ENCODE peak calls at places on chromosome 21, in five cellular contexts. T is renal cortical epithelial cell; R is stimulated activated CD4-positive, alpha-beta T cell treated with anti-CD3 and anti-CD28 coated beads, TNF-alpha, amount 100 ng/mL, for 24 hours; U is HTR-8/SVneo; S is fibroblast of lung. Q is an unnamed sample.

GRCh38 chr21:41482321-41482720 is 25.6 kb downstream of the TMPRSS2 start:
- DNase-seq in T (peak), R (no peak), U (no peak), S (peak), Q (no peak)

GRCh38 chr21:36478941-36479340 is 981 bp downstream of the CLDN14 start:
- DNase-seq in T (no peak), R (no peak), U (peak), S (peak), Q (no peak)

GRCh38 chr21:15669247-15669646 is 60.5 kb upstream of the USP25 start:
- DNase-seq in T (peak), R (no peak), U (no peak), S (peak), Q (no peak)

GRCh38 chr21:46441961-46442498 is 16.7 kb upstream of the DIP2A start:
- DNase-seq in T (no peak), R (no peak), U (no peak), S (no peak), Q (no peak)

GRCh38 chr21:33267250-33267649 is 1.1 kb downstream of the IL10RB start:
- DNase-seq in T (no peak), R (no peak), U (no peak), S (no peak), Q (no peak)

GRCh38 chr21:41283211-41283818 is 33.3 kb upstream of the FAM3B start:
- DNase-seq in T (peak), R (no peak), U (peak), S (peak), Q (peak)

GRCh38 chr21:31352841-31353240 is 8.8 kb upstream of the TIAM1 start:
- DNase-seq in T (no peak), R (no peak), U (no peak), S (no peak), Q (no peak)

GRCh38 chr21:31622397-31622796 is 37.1 kb upstream of the SOD1 start:
- DNase-seq in T (no peak), R (no peak), U (no peak), S (no peak), Q (no peak)

GRCh38 chr21:42461881-42462877 is 33.8 kb downstream of the RSPH1 start:
- DNase-seq in T (peak), R (no peak), U (no peak), S (no peak), Q (no peak)

GRCh38 chr21:39681845-39682244 is 63.1 kb upstream of the IGSF5 start:
- DNase-seq in T (peak), R (no peak), U (no peak), S (peak), Q (no peak)

GRCh38 chr21:46425566-46425965 is 33.1 kb upstream of the DIP2A start:
- DNase-seq in T (no peak), R (peak), U (no peak), S (no peak), Q (no peak)

GRCh38 chr21:34653522-34653921 is 15.3 kb upstream of the CLIC6 start:
- DNase-seq in T (no peak), R (no peak), U (no peak), S (no peak), Q (no peak)

GRCh38 chr21:26199471-26199870 is 28.9 kb upstream of the APP start:
- DNase-seq in T (no peak), R (no peak), U (no peak), S (peak), Q (peak)

GRCh38 chr21:34593954-34594531 is 20.9 kb downstream of the RCAN1 start:
- DNase-seq in T (no peak), R (no peak), U (no peak), S (no peak), Q (no peak)

GRCh38 chr21:42469272-42469671 is 26.8 kb downstream of the RSPH1 start:
- DNase-seq in T (no peak), R (no peak), U (no peak), S (no peak), Q (no peak)

GRCh38 chr21:25501996-25502665 is 105.2 kb downstream of the MRPL39 start:
- DNase-seq in T (peak), R (peak), U (no peak), S (no peak), Q (no peak)

GRCh38 chr21:15659768-15660423 is 69.9 kb upstream of the USP25 start:
- DNase-seq in T (peak), R (no peak), U (no peak), S (no peak), Q (no peak)

GRCh38 chr21:23534833-23535232 is 2072.4 kb downstream of the MRPL39 start:
- DNase-seq in T (no peak), R (no peak), U (no peak), S (no peak), Q (no peak)

GRCh38 chr21:45612096-45613019 is 31.2 kb upstream of the PCBP3 start:
- DNase-seq in T (peak), R (no peak), U (peak), S (peak), Q (no peak)

GRCh38 chr21:38993561-38993960 is 187.8 kb downstream of the ETS2 start:
- DNase-seq in T (peak), R (no peak), U (peak), S (peak), Q (peak)

GRCh38 chr21:37087188-37087587 is 14.1 kb downstream of the TTC3 start:
- DNase-seq in T (peak), R (no peak), U (peak), S (peak), Q (no peak)

GRCh38 chr21:40631201-40631600 is 215.8 kb downstream of the DSCAM start:
- DNase-seq in T (no peak), R (no peak), U (no peak), S (peak), Q (no peak)

GRCh38 chr21:45473496-45474322 is 68.5 kb downstream of the SLC19A1 start:
- DNase-seq in T (no peak), R (no peak), U (no peak), S (no peak), Q (no peak)

GRCh38 chr21:20856926-20857325 is 141.3 kb upstream of the NCAM2 start:
- DNase-seq in T (no peak), R (no peak), U (no peak), S (no peak), Q (no peak)

GRCh38 chr21:18887922-18888602 is 484.5 kb upstream of the TMPRSS15 start:
- DNase-seq in T (no peak), R (no peak), U (no peak), S (no peak), Q (no peak)

GRCh38 chr21:34908424-34909055 is 140.6 kb downstream of the RUNX1 start:
- DNase-seq in T (peak), R (no peak), U (no peak), S (no peak), Q (no peak)

GRCh38 chr21:27423073-27423472 is 456.2 kb upstream of the ADAMTS5 start:
- DNase-seq in T (peak), R (no peak), U (peak), S (peak), Q (no peak)

GRCh38 chr21:22356663-22357062 is 1358.5 kb downstream of the NCAM2 start:
- DNase-seq in T (no peak), R (no peak), U (no peak), S (no peak), Q (no peak)

GRCh38 chr21:36509966-36510742 is 30.2 kb upstream of the CLDN14 start:
- DNase-seq in T (peak), R (no peak), U (no peak), S (no peak), Q (no peak)

GRCh38 chr21:42532466-42533181 is 19.0 kb downstream of the SLC37A1 start:
- DNase-seq in T (no peak), R (no peak), U (no peak), S (no peak), Q (no peak)

GRCh38 chr21:31671146-31671716 is 11.7 kb downstream of the SOD1 start:
- DNase-seq in T (no peak), R (no peak), U (no peak), S (no peak), Q (no peak)

GRCh38 chr21:46065993-46066842 is 31.7 kb upstream of the COL6A2 start:
- DNase-seq in T (no peak), R (no peak), U (no peak), S (no peak), Q (no peak)

GRCh38 chr21:45248893-45249381 is 38.8 kb downstream of the POFUT2 start:
- DNase-seq in T (peak), R (no peak), U (no peak), S (peak), Q (no peak)

GRCh38 chr21:43916691-43917514 is 51.9 kb downstream of the AGPAT3 start:
- DNase-seq in T (no peak), R (peak), U (no peak), S (no peak), Q (no peak)

GRCh38 chr21:44556879-44557278 is 1.7 kb downstream of the KRTAP10-3 start:
- DNase-seq in T (no peak), R (no peak), U (no peak), S (no peak), Q (no peak)

GRCh38 chr21:33975548-33976081 is 60.0 kb upstream of the ATP5PO start:
- DNase-seq in T (peak), R (peak), U (peak), S (peak), Q (peak)

GRCh38 chr21:43328591-43329360 is 98.2 kb downstream of the SIK1 start:
- DNase-seq in T (no peak), R (no peak), U (no peak), S (no peak), Q (no peak)

GRCh38 chr21:34227386-34227852 is 136.4 kb upstream of the KCNE2 start:
- DNase-seq in T (no peak), R (no peak), U (no peak), S (peak), Q (no peak)